ENCODE peak calls at places on chromosomes 4 and X, in eight cellular contexts. S is uterus, N is fibroblast of lung, L is transverse colon, D is psoas muscle, B is kidney, C is cardiac muscle cell, M is IMR-90. A is an unnamed sample.

GRCh38 chrX:140087865-140088264 is 122.5 kb upstream of the CXorf66 start:
- DNase-seq in N (no peak), S (no peak), M (no peak), D (no peak), B (no peak), L (no peak), C (no peak), A (no peak)

GRCh38 chr4:3263053-3263958 is 14.3 kb downstream of the MSANTD1 start:
- DNase-seq in N (no peak), M (no peak), L (no peak), C (no peak), S (no peak), B (peak), D (no peak), A (no peak)

GRCh38 chrX:74449937-74450330 is 28.6 kb downstream of the SLC16A2 start:
- DNase-seq in B (no peak), C (peak), N (peak), L (no peak), S (no peak), M (peak), D (no peak), A (no peak)

GRCh38 chr4:5747746-5748365 is 36.9 kb downstream of the EVC start:
- DNase-seq in S (peak), N (peak), M (peak), B (no peak), D (no peak), L (no peak), C (peak), A (no peak)

GRCh38 chrX:889966-890651 is 259.5 kb downstream of the SHOX start:
- DNase-seq in C (no peak), S (no peak), B (no peak), M (no peak), D (no peak), L (no peak), N (no peak), A (no peak)

GRCh38 chr4:47662975-47663374 is 174.9 kb downstream of the CORIN start:
- DNase-seq in M (no peak), N (no peak), D (no peak), S (no peak), B (no peak), C (no peak), L (no peak), A (no peak)

GRCh38 chr4:139501531-139502311 is 47.8 kb downstream of the RAB33B start:
- DNase-seq in M (no peak), N (no peak), C (no peak), B (no peak), S (no peak), D (no peak), L (no peak), A (no peak)

GRCh38 chr4:185380320-185380719 is 15.4 kb downstream of the LRP2BP start:
- DNase-seq in D (no peak), L (no peak), M (no peak), S (no peak), B (no peak), C (no peak), N (no peak), A (no peak)

GRCh38 chrX:104315555-104315954 is 60.8 kb upstream of the ESX1 start:
- DNase-seq in N (peak), S (no peak), M (peak), C (peak), B (no peak), L (no peak), D (no peak), A (no peak)

GRCh38 chrX:138020941-138021340 is 455.0 kb downstream of the ZIC3 start:
- DNase-seq in L (no peak), M (no peak), C (no peak), B (no peak), D (no peak), S (no peak), N (no peak), A (no peak)

GRCh38 chrX:5656544-5656943 is 572.1 kb downstream of the NLGN4X start:
- DNase-seq in B (no peak), S (no peak), N (no peak), D (no peak), C (no peak), M (no peak), L (no peak), A (no peak)

GRCh38 chr4:110869862-110870577 is 247.1 kb upstream of the PITX2 start:
- DNase-seq in L (no peak), C (no peak), N (no peak), B (no peak), S (no peak), M (peak), D (no peak), A (no peak)

GRCh38 chr4:11223261-11223660 is 205.4 kb downstream of the HS3ST1 start:
- DNase-seq in M (no peak), N (no peak), B (no peak), S (no peak), L (no peak), D (no peak), C (no peak), A (no peak)

GRCh38 chr4:95377511-95377910 is 171.3 kb downstream of the UNC5C start:
- DNase-seq in N (no peak), B (no peak), S (no peak), L (no peak), C (no peak), M (no peak), D (no peak), A (no peak)

GRCh38 chr4:135408109-135408508 is 1206.5 kb upstream of the PABPC4L start:
- DNase-seq in B (peak), D (peak), M (no peak), S (no peak), L (no peak), N (no peak), C (no peak), A (no peak)

GRCh38 chr4:36422582-36422981 is 141.2 kb downstream of the DTHD1 start:
- DNase-seq in M (no peak), B (no peak), C (no peak), S (no peak), L (no peak), N (no peak), D (no peak), A (no peak)

GRCh38 chr4:17957689-17958088 is 63.9 kb downstream of the LCORL start:
- DNase-seq in L (no peak), M (peak), C (peak), S (no peak), D (no peak), N (peak), B (no peak), A (no peak)

GRCh38 chr4:15368906-15369305 is 58.9 kb upstream of the C1QTNF7 start:
- DNase-seq in L (no peak), D (no peak), N (peak), S (no peak), M (peak), B (no peak), C (peak), A (no peak)

DNA sequence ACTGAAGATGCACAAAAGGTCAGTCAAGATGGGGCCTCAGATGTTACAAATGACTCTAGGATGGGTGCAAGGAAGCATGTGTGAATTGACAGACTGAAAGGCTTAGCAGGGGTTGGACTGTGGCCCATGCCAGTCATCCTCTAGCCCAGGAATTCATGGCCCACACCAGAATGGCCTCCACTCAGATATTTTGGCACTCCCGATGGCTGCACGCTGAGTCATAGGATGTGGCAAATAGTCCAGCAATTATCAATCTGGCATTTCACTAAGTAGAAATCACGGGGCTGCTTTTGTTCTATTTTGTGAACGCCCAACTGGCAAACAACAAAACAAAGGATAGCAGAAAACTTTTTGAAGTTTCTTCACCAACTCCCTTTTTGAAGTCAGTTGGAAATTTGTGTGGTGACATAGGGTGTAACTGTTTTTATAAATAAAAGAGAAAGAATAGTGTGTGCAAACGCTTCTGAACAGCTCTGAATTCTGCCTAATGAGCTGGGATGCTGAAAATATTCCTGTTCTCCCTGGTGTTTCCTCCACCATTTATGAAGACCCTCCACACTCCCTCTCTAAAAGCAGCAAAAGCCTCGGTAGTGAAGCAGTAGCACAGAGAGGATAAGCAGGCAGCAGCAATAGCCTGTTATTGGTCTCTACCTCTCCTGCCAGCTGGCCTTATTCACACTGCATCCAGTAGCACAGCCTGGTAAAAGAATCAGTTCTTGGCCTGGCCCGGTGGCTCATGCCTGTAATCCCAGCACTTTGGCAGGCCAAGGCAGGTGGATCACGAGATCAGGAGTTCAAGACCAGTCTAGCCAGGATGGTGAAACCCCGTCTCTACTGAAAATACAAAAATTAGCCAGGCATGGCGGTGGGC is 406.2 kb downstream of the IQCM start:
- DNase-seq in L (no peak), M (peak), D (peak), S (no peak), B (peak), N (peak), C (peak), A (no peak)
- H3K27ac ChIP-seq in L (no peak), M (no peak), D (no peak), S (no peak), B (no peak), N (peak), C (no peak), A (no peak)

GRCh38 chr4:76105652-76106051 is 31.1 kb downstream of the ART3 start:
- DNase-seq in S (no peak), C (no peak), L (no peak), N (no peak), M (no peak), B (no peak), D (no peak), A (no peak)
- TF ChIP-seq CTCF in S (no peak), C (no peak), L (no peak), N (no peak), M (no peak), B (no peak), D (no peak), A (no peak)

GRCh38 chrX:153057281-153057680 is 1.0 kb downstream of the PNMA3 start:
- DNase-seq in B (no peak), S (no peak), L (no peak), M (no peak), C (peak), D (no peak), N (no peak), A (no peak)

GRCh38 chrX:153059191-153060094 is 3.2 kb downstream of the PNMA3 start:
- DNase-seq in D (no peak), B (no peak), L (no peak), N (no peak), C (no peak), S (no peak), M (no peak), A (no peak)

GRCh38 chrX:153060095-153060445 is 3.8 kb downstream of the PNMA3 start:
- DNase-seq in B (peak), C (no peak), D (no peak), S (no peak), M (no peak), N (no peak), L (no peak), A (no peak)

GRCh38 chrX:153052534-153052933 is 3.7 kb upstream of the PNMA3 start:
- DNase-seq in D (no peak), N (no peak), C (no peak), L (no peak), M (no peak), S (no peak), B (no peak), A (no peak)

DNA sequence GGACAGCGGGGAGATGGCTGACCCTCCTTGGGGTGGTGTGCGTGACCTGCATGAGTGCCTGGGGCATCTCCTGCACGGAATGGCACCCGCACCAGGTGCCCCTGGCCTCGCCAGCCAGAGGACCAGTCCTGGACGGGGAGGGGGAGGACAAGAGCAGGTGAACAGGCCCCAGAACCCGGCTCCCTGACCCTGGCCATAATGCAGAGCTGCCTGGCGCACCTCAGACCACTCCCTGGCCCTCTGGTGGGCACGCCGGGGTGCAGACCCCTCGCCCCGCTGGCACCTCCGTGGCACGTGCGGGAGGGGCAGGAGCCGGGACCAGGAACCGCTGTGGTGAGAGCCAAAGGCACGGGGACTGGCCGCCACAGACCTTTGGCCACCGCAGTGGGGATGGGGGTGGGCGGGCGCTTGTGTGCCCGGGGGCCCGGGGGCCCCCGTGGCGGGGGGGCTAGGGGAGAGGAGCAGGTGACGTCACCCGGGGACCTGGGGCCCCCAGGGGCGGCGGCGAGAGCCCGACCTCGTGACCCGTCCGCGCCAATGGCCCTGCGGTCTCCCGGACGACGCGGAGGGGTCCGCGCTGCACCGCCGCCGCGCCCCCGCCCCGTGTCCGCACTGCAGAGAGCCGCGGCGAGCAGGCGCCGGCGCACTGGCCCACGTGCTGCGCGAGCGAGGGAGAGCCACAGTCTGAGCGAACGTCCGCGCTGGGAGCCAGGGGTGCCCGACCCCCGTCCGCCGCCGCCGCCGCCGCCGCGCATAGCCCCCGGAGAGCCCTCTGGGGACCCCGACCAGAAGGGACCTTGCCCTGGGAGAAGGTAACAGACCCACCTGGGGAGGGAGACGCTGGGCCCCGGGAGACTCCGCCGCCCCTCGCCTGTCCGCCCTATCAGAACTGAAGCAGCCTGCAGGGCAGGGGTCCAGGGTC is at the start of gene PNMA3:
- DNase-seq in S (no peak), B (peak), M (no peak), C (no peak), N (no peak), D (peak), L (no peak), A (peak)
- H3K4me3 ChIP-seq in S (no peak), B (no peak), M (no peak), C (peak), N (no peak), D (peak), L (peak), A (no peak)

DNA sequence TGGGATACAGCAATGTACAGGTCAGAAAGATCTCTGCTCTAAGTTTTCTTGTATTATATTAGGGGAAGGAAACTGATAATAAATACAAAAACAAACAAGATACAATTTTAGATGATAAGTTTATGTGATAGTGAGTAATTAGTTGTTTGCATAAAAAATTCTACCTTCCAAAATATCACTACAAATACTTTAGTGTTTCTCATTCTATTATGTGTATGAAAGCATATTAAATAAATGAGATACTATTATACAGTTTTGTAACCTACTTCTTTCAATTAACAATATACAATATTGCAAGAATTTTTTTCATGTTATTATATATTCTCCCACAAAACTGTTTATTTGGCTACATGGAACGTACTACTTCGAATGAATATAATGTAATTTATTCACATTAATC is 4.2 kb upstream of the FGF2 start:
- DNase-seq in M (no peak), L (no peak), D (no peak), N (no peak), S (no peak), B (no peak), C (no peak), A (no peak)
- H3K27ac ChIP-seq in M (no peak), L (no peak), D (no peak), N (no peak), S (no peak), B (no peak), C (no peak), A (no peak)

GRCh38 chr4:120446051-120446567 is 379.5 kb upstream of the MAD2L1 start:
- DNase-seq in B (no peak), D (no peak), N (no peak), M (no peak), S (no peak), C (no peak), L (no peak), A (no peak)
- TF ChIP-seq CTCF in B (no peak), D (no peak), N (no peak), M (no peak), S (no peak), C (no peak), L (no peak), A (no peak)

GRCh38 chrX:37847733-37848197 is 394 bp upstream of the DYNLT3 start:
- DNase-seq in B (no peak), L (no peak), M (no peak), D (no peak), S (no peak), C (no peak), N (no peak), A (no peak)
- H3K4me3 ChIP-seq in B (peak), L (peak), M (peak), D (peak), S (peak), C (peak), N (peak), A (peak)

GRCh38 chrX:13165747-13166146 is 121.3 kb upstream of the FAM9C start:
- DNase-seq in C (no peak), L (no peak), M (no peak), D (no peak), S (no peak), N (no peak), B (no peak), A (no peak)

GRCh38 chrX:13167444-13168207 is 123.2 kb upstream of the FAM9C start:
- DNase-seq in C (peak), L (no peak), M (peak), B (no peak), D (no peak), S (peak), N (peak), A (no peak)

GRCh38 chrX:13164611-13165010 is 120.2 kb upstream of the FAM9C start:
- DNase-seq in N (no peak), S (no peak), L (no peak), B (no peak), C (no peak), M (no peak), D (no peak), A (no peak)

GRCh38 chrX:13162772-13163171 is 118.4 kb upstream of the FAM9C start:
- DNase-seq in D (no peak), N (no peak), C (no peak), M (no peak), S (no peak), L (no peak), B (no peak), A (no peak)

DNA sequence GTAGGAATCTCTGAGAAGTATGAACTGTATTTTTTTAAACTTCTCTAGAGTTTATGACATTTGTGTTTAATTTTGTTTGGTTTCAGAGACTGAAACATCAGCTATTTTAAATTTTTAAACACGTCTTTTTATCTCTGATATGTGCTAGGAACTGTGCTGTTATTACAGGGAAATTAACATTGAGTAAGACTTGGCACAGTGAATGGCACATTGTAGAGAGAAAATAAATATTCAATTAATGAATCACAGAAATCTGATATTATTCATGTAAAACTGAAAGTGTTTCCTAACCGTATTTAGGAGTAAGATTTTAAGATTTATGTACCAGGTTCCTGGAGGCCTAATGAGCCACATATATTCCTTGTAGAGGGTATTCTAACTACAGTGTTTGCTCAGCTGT is 120.8 kb upstream of the FAM9C start:
- DNase-seq in D (no peak), B (no peak), C (peak), N (no peak), M (no peak), S (no peak), L (no peak), A (no peak)
- H3K27ac ChIP-seq in D (no peak), B (peak), C (no peak), N (no peak), M (no peak), S (peak), L (peak), A (no peak)

GRCh38 chr4:108130955-108131354 is 37.8 kb downstream of the LEF1 start:
- DNase-seq in D (no peak), C (no peak), B (no peak), M (no peak), L (no peak), N (no peak), S (no peak), A (no peak)
- TF ChIP-seq CTCF in D (no peak), C (peak), B (no peak), M (no peak), L (no peak), N (peak), S (no peak), A (no peak)

GRCh38 chr4:85498068-85498733 is 23.3 kb downstream of the ARHGAP24 start:
- DNase-seq in C (peak), M (peak), N (peak), B (no peak), D (peak), L (peak), S (peak), A (peak)
- H3K4me3 ChIP-seq in C (no peak), M (no peak), N (no peak), B (no peak), D (no peak), L (no peak), S (no peak), A (no peak)

GRCh38 chrX:69503228-69503834 is 795 bp upstream of the NALF2 start:
- DNase-seq in S (no peak), N (no peak), B (no peak), C (peak), D (no peak), M (no peak), L (no peak), A (peak)
- H3K27ac ChIP-seq in S (no peak), N (no peak), B (no peak), C (no peak), D (no peak), M (no peak), L (no peak), A (no peak)

A was measured in testis.